ENCODE peak calls at places on chromosomes 2 and 18, in five cellular contexts. G, B, F, M and P are unnamed samples.
A peak's percentile ranks its signal among the peaks of the same experiment; 100 is the strongest.

GRCh38 chr2:62998949-62999348 is 51.7 kb upstream of the OTX1 start:
- DNase-seq in B (no peak), F (no peak), M (no peak), G (no peak), P (no peak)

GRCh38 chr2:62665446-62665845 is 40.1 kb upstream of the EHBP1 start:
- DNase-seq in B (no peak), G (no peak), M (no peak), F (no peak), P (no peak)

GRCh38 chr2:96530474-96531357 is 5.8 kb upstream of the ARID5A start:
- DNase-seq in M (no peak), B (no peak), G (no peak), F (no peak), P (no peak)

GRCh38 chr2:238164906-238165287 is 6.1 kb downstream of the ERFE start:
- DNase-seq in M (no peak), B (peak; percentile 45), F (no peak), G (no peak), P (no peak)

GRCh38 chr2:109457811-109458210 is 156.0 kb downstream of the SEPTIN10 start:
- DNase-seq in F (peak; percentile 33), M (no peak), G (no peak), B (no peak), P (no peak)

GRCh38 chr2:188158337-188159100 is 133.2 kb upstream of the GULP1 start:
- DNase-seq in M (no peak), B (no peak), F (no peak), G (no peak), P (no peak)

GRCh38 chr2:224747765-224748164 is 31.6 kb upstream of the CCDC195 start:
- DNase-seq in G (no peak), B (no peak), F (no peak), M (no peak), P (no peak)

GRCh38 chr2:123839326-123839725 is 185.8 kb upstream of the CNTNAP5 start:
- DNase-seq in G (no peak), F (no peak), M (no peak), B (no peak), P (no peak)

GRCh38 chr2:119721904-119722303 is 37.8 kb upstream of the PTPN4 start:
- DNase-seq in M (no peak), B (no peak), F (no peak), G (no peak), P (no peak)

GRCh38 chr2:38498039-38498438 is 104.7 kb downstream of the HNRNPLL start:
- DNase-seq in G (peak; percentile 28), B (no peak), F (no peak), M (no peak), P (peak; percentile 78)

GRCh38 chr2:60488291-60488690 is 65.2 kb downstream of the BCL11A start:
- DNase-seq in B (no peak), F (no peak), G (no peak), M (no peak), P (no peak)

GRCh38 chr2:6452702-6453481 is 412.8 kb downstream of the CMPK2 start:
- DNase-seq in G (no peak), F (no peak), M (no peak), B (no peak), P (no peak)

GRCh38 chr2:165899311-165899710 is 54.3 kb downstream of the TTC21B start:
- DNase-seq in F (no peak), M (no peak), G (no peak), B (no peak), P (no peak)

GRCh38 chr2:101518470-101519172 is 43.7 kb upstream of the RFX8 start:
- DNase-seq in F (peak; percentile 49), G (peak; percentile 59), M (no peak), B (no peak), P (peak; percentile 33)

GRCh38 chr2:37665622-37666362 is 5.7 kb downstream of the CDC42EP3 start:
- DNase-seq in G (peak; percentile 33), M (no peak), B (no peak), F (no peak), P (no peak)

GRCh38 chr2:28471214-28471613 is 24.6 kb upstream of the PLB1 start:
- DNase-seq in G (no peak), M (no peak), B (no peak), F (no peak), P (no peak)

GRCh38 chr18:51955136-51955535 is 384.9 kb upstream of the DCC start:
- DNase-seq in G (no peak), B (peak; percentile 30), M (no peak), F (no peak), P (no peak)

GRCh38 chr2:156748238-156748637 is 312.1 kb downstream of the GPD2 start:
- DNase-seq in M (no peak), G (no peak), B (no peak), F (no peak), P (no peak)

GRCh38 chr2:197613509-197613987 is 61.8 kb downstream of the RFTN2 start:
- DNase-seq in B (no peak), G (no peak), F (no peak), M (no peak), P (no peak)

GRCh38 chr2:86518498-86518897 is 44.7 kb downstream of the CHMP3 start:
- DNase-seq in F (no peak), B (no peak), M (peak; percentile 20), G (peak; percentile 27), P (no peak)

GRCh38 chr2:224222320-224222719 is 179.6 kb downstream of the FAM124B start:
- DNase-seq in F (no peak), B (no peak), M (no peak), G (no peak), P (no peak)

GRCh38 chr2:96325038-96325883 is at the start of gene ITPRIPL1:
- DNase-seq in B (no peak), G (peak; percentile 64), M (no peak), F (no peak), P (peak; percentile 46)

GRCh38 chr18:33495278-33495677 is 54.8 kb upstream of the CCDC178 start:
- DNase-seq in B (no peak), F (peak; percentile 36), M (no peak), G (peak; percentile 46), P (peak; percentile 28)

GRCh38 chr2:202479090-202479489 is 103.0 kb downstream of the BMPR2 start:
- DNase-seq in F (no peak), B (no peak), M (no peak), G (no peak), P (no peak)

GRCh38 chr18:78920436-78921138 is 59.0 kb upstream of the SALL3 start:
- DNase-seq in G (no peak), B (no peak), F (no peak), M (no peak), P (no peak)

GRCh38 chr18:44238449-44238848 is 442.2 kb upstream of the SETBP1 start:
- DNase-seq in B (no peak), F (no peak), G (no peak), M (no peak), P (no peak)

GRCh38 chr2:150485871-150486538 is 1.5 kb downstream of the RND3 start:
- DNase-seq in M (no peak), G (peak; percentile 40), B (peak; percentile 84), F (peak; percentile 70), P (peak; percentile 68)

GRCh38 chr2:234136461-234136860 is 86.0 kb downstream of the SPP2 start:
- DNase-seq in B (no peak), M (no peak), G (no peak), F (no peak), P (no peak)
- TF ChIP-seq CTCF in B (no peak), M (no peak), G (no peak), F (no peak), P (no peak)

GRCh38 chr18:53153281-53153680 is 813.3 kb downstream of the DCC start:
- DNase-seq in M (no peak), B (no peak), G (peak; percentile 34), F (no peak), P (peak; percentile 73)
- TF ChIP-seq CTCF in M (no peak), B (no peak), G (peak; percentile 49), F (no peak), P (peak; percentile 79)

DNA sequence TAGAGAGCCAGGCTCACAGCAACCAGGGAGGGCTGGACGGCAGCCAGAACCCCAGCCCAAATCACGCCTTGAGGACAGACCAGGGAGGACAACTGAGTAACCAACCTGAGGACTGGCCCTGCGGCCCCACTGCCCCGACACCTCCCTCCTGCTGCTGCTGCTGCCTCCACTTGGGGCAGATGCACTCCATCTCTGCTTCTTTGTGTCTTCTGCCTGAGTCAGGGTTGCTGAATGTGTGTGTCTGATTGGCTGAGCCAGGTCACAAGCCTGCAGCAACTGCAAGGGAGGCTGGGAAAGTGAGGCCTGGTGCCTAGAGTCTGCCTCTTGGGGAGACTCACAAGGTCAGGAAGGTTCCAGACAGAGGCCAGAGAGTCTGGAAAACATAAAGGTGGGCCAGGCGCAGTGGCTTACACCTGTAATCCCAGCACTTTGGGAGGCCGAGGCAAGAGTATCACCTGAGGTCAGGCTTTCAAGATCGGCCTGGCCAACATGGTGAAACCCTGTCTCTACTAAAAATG is 83.4 kb downstream of the ZFP36L2 start:
- DNase-seq in M (no peak), G (no peak), F (no peak), B (peak; percentile 59), P (no peak)
- TF ChIP-seq CTCF in M (no peak), G (peak; percentile 28), F (no peak), B (no peak), P (no peak)

DNA sequence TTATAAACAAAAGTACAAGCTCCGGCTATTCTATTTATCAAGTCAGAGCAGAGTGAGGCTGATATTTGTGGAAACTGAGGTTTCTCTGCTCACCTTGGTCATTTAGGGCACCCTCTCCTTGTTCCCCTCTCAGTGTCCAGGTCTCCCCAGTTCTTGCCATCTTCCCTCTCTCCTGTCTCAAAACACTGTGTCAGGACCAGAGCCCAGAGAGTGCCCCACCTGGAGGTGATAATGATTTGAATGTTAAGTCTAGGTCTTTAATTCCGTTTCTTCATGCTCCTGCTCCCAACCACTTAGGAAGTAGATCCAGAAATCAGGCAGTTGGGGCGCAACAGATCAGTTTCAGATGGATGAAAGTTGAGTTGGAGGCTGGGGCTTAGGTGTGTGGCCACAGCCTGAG is 9.2 kb upstream of the ADCY3 start:
- DNase-seq in B (no peak), G (no peak), M (no peak), F (no peak), P (no peak)
- TF ChIP-seq CTCF in B (no peak), G (no peak), M (no peak), F (no peak), P (no peak)

GRCh38 chr2:173955004-173955403 is 10.2 kb downstream of the SP3 start:
- DNase-seq in F (no peak), G (no peak), M (no peak), B (no peak), P (no peak)
- TF ChIP-seq CTCF in F (no peak), G (no peak), M (no peak), B (no peak), P (no peak)